ENCODE peak calls at places on chromosomes 16 and 17, in nine cellular contexts. One of them, this sample, is unnamed.

GRCh38 chr17:82665891-82666290 is 17.6 kb upstream of the WDR45B start:
- DNase-seq in brain microvascular endothelial cell: no peak
- DNase-seq in A673: no peak
- DNase-seq in GM13976: no peak
- DNase-seq in psoas muscle: peak
- DNase-seq in WTC11: no peak
- DNase-seq in ovary: no peak
- DNase-seq in AG09309: no peak
- DNase-seq in CD4-positive, alpha-beta T cell: no peak
- DNase-seq in this sample: no peak

GRCh38 chr17:45243750-45244149 is 18.1 kb downstream of the SPATA32 start:
- DNase-seq in psoas muscle: no peak
- DNase-seq in WTC11: no peak
- DNase-seq in CD4-positive, alpha-beta T cell: no peak
- DNase-seq in AG09309: no peak
- DNase-seq in GM13976: no peak
- DNase-seq in A673: no peak
- DNase-seq in brain microvascular endothelial cell: no peak
- DNase-seq in ovary: no peak
- DNase-seq in this sample: no peak

GRCh38 chr16:12896562-12896961 is 4.8 kb upstream of the SHISA9 start:
- DNase-seq in WTC11: peak
- DNase-seq in AG09309: no peak
- DNase-seq in brain microvascular endothelial cell: no peak
- DNase-seq in CD4-positive, alpha-beta T cell: no peak
- DNase-seq in ovary: no peak
- DNase-seq in psoas muscle: no peak
- DNase-seq in GM13976: peak
- DNase-seq in A673: peak
- DNase-seq in this sample: no peak

GRCh38 chr17:65261152-65261551 is 124.0 kb downstream of the RGS9 start:
- DNase-seq in psoas muscle: no peak
- DNase-seq in A673: no peak
- DNase-seq in AG09309: no peak
- DNase-seq in brain microvascular endothelial cell: no peak
- DNase-seq in GM13976: no peak
- DNase-seq in CD4-positive, alpha-beta T cell: no peak
- DNase-seq in ovary: no peak
- DNase-seq in WTC11: peak
- DNase-seq in this sample: no peak

GRCh38 chr17:3594056-3594810 is 15.0 kb downstream of the TRPV1 start:
- DNase-seq in WTC11: no peak
- DNase-seq in CD4-positive, alpha-beta T cell: no peak
- DNase-seq in A673: no peak
- DNase-seq in brain microvascular endothelial cell: peak
- DNase-seq in AG09309: no peak
- DNase-seq in ovary: no peak
- DNase-seq in psoas muscle: no peak
- DNase-seq in GM13976: no peak
- DNase-seq in this sample: no peak

GRCh38 chr16:27429981-27430441 is 28.0 kb downstream of the IL21R start:
- DNase-seq in CD4-positive, alpha-beta T cell: no peak
- DNase-seq in ovary: no peak
- DNase-seq in GM13976: peak
- DNase-seq in AG09309: no peak
- DNase-seq in psoas muscle: no peak
- DNase-seq in A673: no peak
- DNase-seq in brain microvascular endothelial cell: no peak
- DNase-seq in WTC11: no peak
- DNase-seq in this sample: no peak

GRCh38 chr17:50339381-50339780 is 6.5 kb upstream of the XYLT2 start:
- DNase-seq in A673: no peak
- DNase-seq in psoas muscle: no peak
- DNase-seq in WTC11: no peak
- DNase-seq in GM13976: no peak
- DNase-seq in ovary: no peak
- DNase-seq in AG09309: no peak
- DNase-seq in CD4-positive, alpha-beta T cell: no peak
- DNase-seq in brain microvascular endothelial cell: no peak
- DNase-seq in this sample: no peak

GRCh38 chr16:3952342-3953131 is 72.0 kb upstream of the CREBBP start:
- DNase-seq in WTC11: no peak
- DNase-seq in A673: peak
- DNase-seq in ovary: peak
- DNase-seq in AG09309: no peak
- DNase-seq in brain microvascular endothelial cell: no peak
- DNase-seq in psoas muscle: peak
- DNase-seq in CD4-positive, alpha-beta T cell: no peak
- DNase-seq in GM13976: peak
- DNase-seq in this sample: no peak

GRCh38 chr17:28221751-28222414 is 97.1 kb upstream of the TMEM97 start:
- DNase-seq in GM13976: no peak
- DNase-seq in WTC11: no peak
- DNase-seq in A673: no peak
- DNase-seq in ovary: no peak
- DNase-seq in psoas muscle: no peak
- DNase-seq in brain microvascular endothelial cell: no peak
- DNase-seq in CD4-positive, alpha-beta T cell: no peak
- DNase-seq in AG09309: no peak
- DNase-seq in this sample: no peak

GRCh38 chr16:27689711-27690110 is 139.8 kb downstream of the KATNIP start:
- DNase-seq in AG09309: no peak
- DNase-seq in psoas muscle: no peak
- DNase-seq in brain microvascular endothelial cell: no peak
- DNase-seq in A673: no peak
- DNase-seq in ovary: no peak
- DNase-seq in CD4-positive, alpha-beta T cell: no peak
- DNase-seq in GM13976: no peak
- DNase-seq in WTC11: no peak
- DNase-seq in this sample: no peak

GRCh38 chr16:11078812-11079459 is 134.6 kb downstream of the CLEC16A start:
- DNase-seq in brain microvascular endothelial cell: peak
- DNase-seq in CD4-positive, alpha-beta T cell: no peak
- DNase-seq in ovary: peak
- DNase-seq in AG09309: peak
- DNase-seq in WTC11: no peak
- DNase-seq in A673: peak
- DNase-seq in psoas muscle: no peak
- DNase-seq in GM13976: no peak
- DNase-seq in this sample: no peak

GRCh38 chr16:57196753-57197152 is 10.6 kb downstream of the RSPRY1 start:
- DNase-seq in ovary: no peak
- DNase-seq in A673: no peak
- DNase-seq in AG09309: no peak
- DNase-seq in GM13976: no peak
- DNase-seq in WTC11: no peak
- DNase-seq in psoas muscle: no peak
- DNase-seq in brain microvascular endothelial cell: no peak
- DNase-seq in CD4-positive, alpha-beta T cell: no peak
- DNase-seq in this sample: no peak

GRCh38 chr16:79089735-79090284 is 510.7 kb downstream of the MAF start:
- DNase-seq in A673: no peak
- DNase-seq in GM13976: no peak
- DNase-seq in CD4-positive, alpha-beta T cell: peak
- DNase-seq in WTC11: no peak
- DNase-seq in psoas muscle: no peak
- DNase-seq in ovary: no peak
- DNase-seq in AG09309: no peak
- DNase-seq in brain microvascular endothelial cell: peak
- DNase-seq in this sample: no peak

DNA sequence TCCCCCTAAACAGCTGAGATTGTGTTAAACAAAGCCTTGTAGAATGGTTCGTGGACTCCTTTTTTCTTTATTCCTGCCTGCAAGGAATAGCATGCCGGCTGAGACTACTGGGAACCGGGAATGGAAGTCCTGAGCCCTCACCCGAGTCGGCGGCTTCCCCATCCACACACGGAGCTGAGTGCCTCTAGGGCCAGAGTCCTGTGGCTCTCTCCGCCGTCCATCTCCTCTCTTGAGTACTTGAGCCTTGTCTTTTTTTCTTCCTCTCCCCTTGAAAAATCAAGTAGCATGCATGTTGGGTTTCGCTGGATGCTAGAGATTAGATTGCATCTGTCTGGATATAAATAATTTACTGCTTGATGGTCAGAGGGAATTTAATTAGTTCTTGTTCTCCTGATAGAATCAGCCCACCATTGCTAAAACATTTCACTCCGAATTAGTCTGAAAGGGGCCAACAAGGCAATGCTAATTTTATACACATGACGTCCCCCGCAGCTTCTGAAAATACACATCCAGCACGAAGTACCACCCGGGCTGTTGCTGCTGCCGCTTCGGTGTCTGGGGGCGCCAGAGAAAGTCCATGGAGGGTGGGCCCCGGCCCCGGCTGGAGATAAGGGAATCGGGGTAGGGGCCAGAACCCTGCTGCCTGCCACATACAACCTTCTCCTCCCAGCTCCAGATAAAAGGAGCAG is 48.6 kb downstream of the RBFOX3 start:
- DNase-seq in CD4-positive, alpha-beta T cell: no peak
- DNase-seq in WTC11: no peak
- DNase-seq in AG09309: no peak
- DNase-seq in GM13976: no peak
- DNase-seq in ovary: no peak
- DNase-seq in A673: no peak
- DNase-seq in psoas muscle: no peak
- DNase-seq in brain microvascular endothelial cell: no peak
- DNase-seq in this sample: no peak
- TF ChIP-seq CTCF in CD4-positive, alpha-beta T cell: no peak
- TF ChIP-seq CTCF in WTC11: no peak
- TF ChIP-seq CTCF in AG09309: no peak
- TF ChIP-seq CTCF in GM13976: no peak
- TF ChIP-seq CTCF in ovary: no peak
- TF ChIP-seq CTCF in A673: no peak
- TF ChIP-seq CTCF in psoas muscle: no peak
- TF ChIP-seq CTCF in brain microvascular endothelial cell: no peak
- TF ChIP-seq CTCF in this sample: no peak

DNA sequence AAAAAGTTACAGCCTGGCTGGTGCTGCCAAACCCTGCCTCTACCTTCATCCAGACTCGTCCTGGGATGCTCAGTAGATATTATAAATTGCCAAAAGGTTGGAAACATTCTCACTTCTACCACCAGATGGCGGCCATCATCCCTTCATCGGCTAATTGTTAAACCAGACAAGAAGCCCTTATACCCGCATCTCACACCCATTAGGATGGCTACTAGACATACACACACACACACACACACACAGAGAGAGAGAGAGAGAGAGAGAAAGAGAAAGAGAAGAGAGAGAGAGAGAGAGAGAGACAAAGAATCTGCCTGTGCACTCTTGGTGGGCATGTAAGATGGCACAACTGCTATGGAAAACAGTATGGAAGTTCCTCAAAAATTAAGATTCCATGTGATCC is 15.0 kb upstream of the SCIMP start:
- DNase-seq in AG09309: peak
- DNase-seq in CD4-positive, alpha-beta T cell: peak
- DNase-seq in A673: peak
- DNase-seq in brain microvascular endothelial cell: peak
- DNase-seq in psoas muscle: peak
- DNase-seq in WTC11: peak
- DNase-seq in GM13976: peak
- DNase-seq in ovary: peak
- DNase-seq in this sample: no peak
- TF ChIP-seq CTCF in AG09309: peak
- TF ChIP-seq CTCF in CD4-positive, alpha-beta T cell: peak
- TF ChIP-seq CTCF in A673: peak
- TF ChIP-seq CTCF in brain microvascular endothelial cell: peak
- TF ChIP-seq CTCF in psoas muscle: peak
- TF ChIP-seq CTCF in WTC11: peak
- TF ChIP-seq CTCF in GM13976: peak
- TF ChIP-seq CTCF in ovary: peak
- TF ChIP-seq CTCF in this sample: no peak

GRCh38 chr16:29951966-29952365 is 9.9 kb upstream of the TMEM219 start:
- DNase-seq in brain microvascular endothelial cell: no peak
- DNase-seq in psoas muscle: no peak
- DNase-seq in WTC11: peak
- DNase-seq in AG09309: no peak
- DNase-seq in A673: no peak
- DNase-seq in ovary: no peak
- DNase-seq in GM13976: no peak
- DNase-seq in CD4-positive, alpha-beta T cell: no peak
- DNase-seq in this sample: no peak
- TF ChIP-seq CTCF in brain microvascular endothelial cell: peak
- TF ChIP-seq CTCF in psoas muscle: no peak
- TF ChIP-seq CTCF in WTC11: no peak
- TF ChIP-seq CTCF in AG09309: no peak
- TF ChIP-seq CTCF in A673: no peak
- TF ChIP-seq CTCF in ovary: no peak
- TF ChIP-seq CTCF in GM13976: no peak
- TF ChIP-seq CTCF in CD4-positive, alpha-beta T cell: no peak
- TF ChIP-seq CTCF in this sample: no peak

GRCh38 chr16:30650369-30651123 is at the start of gene PRR14:
- DNase-seq in brain microvascular endothelial cell: peak
- DNase-seq in WTC11: peak
- DNase-seq in psoas muscle: peak
- DNase-seq in ovary: peak
- DNase-seq in GM13976: peak
- DNase-seq in CD4-positive, alpha-beta T cell: peak
- DNase-seq in AG09309: peak
- DNase-seq in A673: peak
- DNase-seq in this sample: peak
- TF ChIP-seq CTCF in brain microvascular endothelial cell: peak
- TF ChIP-seq CTCF in WTC11: peak
- TF ChIP-seq CTCF in psoas muscle: peak
- TF ChIP-seq CTCF in ovary: peak
- TF ChIP-seq CTCF in GM13976: peak
- TF ChIP-seq CTCF in CD4-positive, alpha-beta T cell: no peak
- TF ChIP-seq CTCF in AG09309: peak
- TF ChIP-seq CTCF in A673: no peak
- TF ChIP-seq CTCF in this sample: no peak